ENCODE peak calls at places on chromosomes 6 and 20, in seven cellular contexts. M, J, Q, R, K, G and C are unnamed samples. For H3K36me3, the result is how much of the 10 kb centered on the place peaks cover.

GRCh38 chr6:136209496-136209895 is 40.6 kb downstream of the MTFR2 start:
- DNase-seq in M (no peak), J (no peak), Q (no peak), R (no peak), K (no peak), G (no peak), C (no peak)

GRCh38 chr20:8232332-8232731 is 100.3 kb downstream of the PLCB1 start:
- DNase-seq in M (no peak), J (no peak), Q (no peak), R (no peak), K (no peak), G (no peak), C (no peak)

GRCh38 chr6:51049983-51050877 is 231.6 kb downstream of the TFAP2B start:
- DNase-seq in M (no peak), J (no peak), Q (peak), R (no peak), K (no peak), G (no peak), C (no peak)

GRCh38 chr6:14499804-14500203 is 382.2 kb downstream of the CD83 start:
- DNase-seq in M (no peak), J (peak), Q (peak), R (no peak), K (no peak), G (no peak), C (no peak)

GRCh38 chr6:46320505-46320904 is 149.7 kb upstream of the ENPP5 start:
- DNase-seq in M (no peak), J (no peak), Q (no peak), R (no peak), K (no peak), G (no peak), C (no peak)

GRCh38 chr6:83199173-83199864 is 6.2 kb downstream of the RWDD2A start:
- DNase-seq in M (no peak), J (no peak), Q (no peak), R (no peak), K (no peak), G (no peak), C (no peak)

GRCh38 chr6:30263734-30264133 is 50.5 kb upstream of the TRIM26 start:
- DNase-seq in M (no peak), J (peak), Q (peak), R (no peak), K (no peak), G (no peak), C (no peak)

GRCh38 chr20:55252525-55252924 is 752.8 kb downstream of the CBLN4 start:
- DNase-seq in M (no peak), J (no peak), Q (no peak), R (no peak), K (no peak), G (no peak), C (no peak)

GRCh38 chr6:91020741-91021140 is 433.9 kb upstream of the MAP3K7 start:
- DNase-seq in M (no peak), J (no peak), Q (no peak), R (no peak), K (no peak), G (no peak), C (no peak)

GRCh38 chr6:15522427-15522826 is 140.4 kb downstream of the DTNBP1 start:
- DNase-seq in M (no peak), J (no peak), Q (no peak), R (no peak), K (no peak), G (no peak), C (no peak)

GRCh38 chr6:15522026-15522425 is 140.8 kb downstream of the DTNBP1 start:
- DNase-seq in M (no peak), J (no peak), Q (no peak), R (no peak), K (no peak), G (no peak), C (no peak)

GRCh38 chr6:15520616-15521203 is 142.1 kb downstream of the DTNBP1 start:
- DNase-seq in M (no peak), J (no peak), Q (no peak), R (no peak), K (no peak), G (no peak), C (no peak)

GRCh38 chr6:15522856-15523529 is 139.8 kb downstream of the DTNBP1 start:
- DNase-seq in M (no peak), J (no peak), Q (no peak), R (no peak), K (peak), G (no peak), C (no peak)

GRCh38 chr6:15521516-15521915 is 141.3 kb downstream of the DTNBP1 start:
- DNase-seq in M (no peak), J (no peak), Q (no peak), R (no peak), K (no peak), G (no peak), C (no peak)
- H3K36me3 ChIP-seq in M (under half), J (under half), Q (under half), R (under half), K (under half), G (under half), C (under half)

DNA sequence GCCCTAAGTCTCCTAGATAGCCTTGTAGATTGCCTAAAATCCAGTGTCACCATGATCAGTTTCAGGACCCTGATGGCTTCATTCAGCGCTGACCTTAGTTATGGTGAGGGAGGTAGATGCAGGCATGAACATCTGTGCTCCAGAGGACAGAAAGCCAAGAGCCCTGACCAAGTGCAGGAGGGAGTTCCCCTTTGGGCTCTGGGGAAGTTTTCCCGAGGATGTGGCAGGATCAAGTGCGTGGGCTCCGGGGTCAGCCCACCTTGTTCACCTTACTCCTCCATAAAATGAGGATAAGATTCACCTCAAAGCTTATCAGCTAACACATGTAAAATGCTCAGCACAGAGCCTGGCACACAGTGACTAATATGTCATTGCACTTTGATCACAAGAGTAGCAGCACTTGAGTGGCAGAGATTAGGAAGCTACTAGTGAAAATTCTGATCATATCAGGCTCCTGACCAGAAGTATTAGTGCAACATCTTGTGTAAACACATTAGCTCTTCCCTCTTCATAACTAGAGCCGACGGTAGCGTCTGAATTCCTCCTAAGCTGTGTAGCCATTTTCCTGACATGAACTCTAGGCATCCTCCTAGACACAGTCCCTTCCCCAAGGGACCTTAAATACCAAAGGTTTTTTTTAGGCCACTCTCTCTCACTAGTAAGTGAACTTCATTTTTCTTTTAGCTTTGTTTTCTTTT is 125.2 kb downstream of the SULF2 start:
- DNase-seq in M (no peak), J (no peak), Q (no peak), R (no peak), K (no peak), G (no peak), C (no peak)
- H3K36me3 ChIP-seq in M (under half), J (under half), Q (under half), R (under half), K (under half), G (half or more), C (under half)

GRCh38 chr20:41175727-41176330 is 38.5 kb downstream of the PLCG1 start:
- DNase-seq in M (no peak), J (no peak), Q (no peak), R (no peak), K (no peak), G (no peak), C (no peak)

GRCh38 chr20:41174782-41175181 is 37.4 kb downstream of the PLCG1 start:
- DNase-seq in M (no peak), J (no peak), Q (no peak), R (no peak), K (peak), G (no peak), C (no peak)

GRCh38 chr20:41173791-41174341 is 36.5 kb downstream of the PLCG1 start:
- DNase-seq in M (no peak), J (no peak), Q (no peak), R (peak), K (peak), G (no peak), C (no peak)

GRCh38 chr20:41174373-41174772 is 37.0 kb downstream of the PLCG1 start:
- DNase-seq in M (no peak), J (no peak), Q (no peak), R (no peak), K (no peak), G (no peak), C (no peak)

GRCh38 chr20:41175201-41175651 is 37.9 kb downstream of the PLCG1 start:
- DNase-seq in M (no peak), J (no peak), Q (no peak), R (no peak), K (peak), G (no peak), C (no peak)
- H3K36me3 ChIP-seq in M (under half), J (under half), Q (under half), R (under half), K (under half), G (half or more), C (under half)

GRCh38 chr6:11187301-11187700 is 45.2 kb downstream of the NEDD9 start:
- DNase-seq in M (no peak), J (no peak), Q (no peak), R (no peak), K (no peak), G (no peak), C (no peak)

GRCh38 chr6:11192167-11192566 is 40.3 kb downstream of the NEDD9 start:
- DNase-seq in M (no peak), J (no peak), Q (no peak), R (no peak), K (no peak), G (no peak), C (no peak)

GRCh38 chr6:11188161-11188915 is 44.1 kb downstream of the NEDD9 start:
- DNase-seq in M (no peak), J (peak), Q (no peak), R (no peak), K (no peak), G (no peak), C (no peak)

GRCh38 chr6:11190625-11191245 is 41.7 kb downstream of the NEDD9 start:
- DNase-seq in M (no peak), J (no peak), Q (no peak), R (no peak), K (no peak), G (no peak), C (no peak)

DNA sequence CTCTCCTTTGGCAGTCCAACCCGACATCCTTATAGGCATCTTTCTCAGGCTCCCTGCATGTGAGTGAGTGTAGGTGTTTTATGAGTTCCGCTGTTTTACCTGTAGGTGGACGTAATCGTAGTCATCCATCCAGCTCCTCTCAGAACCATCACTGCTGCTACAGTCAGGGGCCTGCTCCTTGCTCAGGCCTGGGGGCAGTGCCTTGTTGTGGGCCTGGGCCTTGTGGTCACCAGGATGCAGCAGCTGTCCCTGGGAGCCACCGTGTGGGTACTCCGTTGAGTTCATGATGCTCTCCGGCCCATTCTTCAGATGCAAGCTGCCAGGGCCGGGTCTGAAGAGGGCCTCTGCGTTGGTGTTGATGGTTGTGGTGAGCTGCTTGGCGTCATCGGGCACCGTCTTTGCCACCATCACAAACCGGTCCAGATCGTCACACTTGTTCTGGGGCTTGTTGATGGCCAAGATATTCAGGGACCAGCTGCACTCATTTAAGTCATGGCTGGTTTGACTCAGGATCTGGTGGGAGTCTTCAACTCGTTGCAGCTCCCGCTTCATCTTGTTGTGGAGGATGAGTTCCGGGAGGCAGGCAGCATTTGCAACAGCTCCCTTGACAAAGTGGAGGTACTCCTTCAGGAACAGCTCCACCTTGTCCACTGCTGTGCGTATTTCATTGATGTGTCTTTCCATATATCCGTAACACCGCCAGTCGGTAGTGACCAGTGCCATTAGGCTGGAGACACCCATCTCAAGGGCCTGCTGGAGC is 42.4 kb downstream of the NEDD9 start:
- DNase-seq in M (no peak), J (no peak), Q (no peak), R (no peak), K (no peak), G (no peak), C (no peak)
- H3K36me3 ChIP-seq in M (under half), J (under half), Q (under half), R (half or more), K (half or more), G (under half), C (half or more)

GRCh38 chr20:38892091-38892981 is 33.9 kb upstream of the FAM83D start:
- DNase-seq in M (no peak), J (no peak), Q (no peak), R (no peak), K (no peak), G (peak), C (no peak)

GRCh38 chr20:38895098-38895949 is 30.9 kb upstream of the FAM83D start:
- DNase-seq in M (no peak), J (no peak), Q (no peak), R (no peak), K (no peak), G (no peak), C (no peak)

GRCh38 chr20:38894091-38894847 is 31.9 kb upstream of the FAM83D start:
- DNase-seq in M (no peak), J (no peak), Q (no peak), R (no peak), K (no peak), G (no peak), C (no peak)

GRCh38 chr20:38893056-38893455 is 33.2 kb upstream of the FAM83D start:
- DNase-seq in M (no peak), J (no peak), Q (no peak), R (no peak), K (no peak), G (peak), C (no peak)

DNA sequence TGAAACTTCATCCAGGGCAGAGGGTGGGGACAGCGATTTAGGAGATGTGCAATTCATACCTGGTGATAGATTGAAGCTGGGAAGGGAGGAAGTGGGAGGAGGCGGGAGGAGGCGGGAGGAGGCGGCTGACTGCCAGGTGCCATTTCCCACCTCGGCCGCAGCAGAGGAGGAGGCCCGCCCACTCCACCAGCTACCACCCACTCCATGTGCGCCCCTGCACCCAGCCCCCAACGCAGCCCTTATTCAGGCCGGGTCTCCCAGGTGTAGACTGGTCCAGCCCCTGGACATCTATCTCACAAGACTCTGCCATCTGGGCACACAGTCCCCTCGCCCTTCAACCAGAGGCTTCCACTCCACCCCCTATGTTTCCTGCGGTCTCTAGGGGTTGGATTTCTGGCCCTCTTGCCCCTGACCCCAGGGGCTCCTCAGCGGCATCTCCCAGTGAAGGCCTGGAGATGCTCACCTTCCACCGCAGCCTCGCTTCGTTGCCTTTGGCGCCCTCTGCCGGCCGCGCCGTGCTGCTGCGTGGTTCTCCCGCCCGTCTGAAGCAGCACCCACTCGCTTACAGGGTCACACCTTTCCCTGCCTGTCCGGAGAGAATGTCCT is 32.6 kb upstream of the FAM83D start:
- DNase-seq in M (peak), J (peak), Q (peak), R (peak), K (peak), G (peak), C (no peak)
- H3K36me3 ChIP-seq in M (under half), J (under half), Q (under half), R (under half), K (under half), G (under half), C (under half)

GRCh38 chr6:15510121-15510520 is 152.7 kb downstream of the DTNBP1 start:
- DNase-seq in M (no peak), J (no peak), Q (no peak), R (peak), K (no peak), G (no peak), C (no peak)
- H3K36me3 ChIP-seq in M (under half), J (under half), Q (under half), R (under half), K (under half), G (under half), C (under half)

DNA sequence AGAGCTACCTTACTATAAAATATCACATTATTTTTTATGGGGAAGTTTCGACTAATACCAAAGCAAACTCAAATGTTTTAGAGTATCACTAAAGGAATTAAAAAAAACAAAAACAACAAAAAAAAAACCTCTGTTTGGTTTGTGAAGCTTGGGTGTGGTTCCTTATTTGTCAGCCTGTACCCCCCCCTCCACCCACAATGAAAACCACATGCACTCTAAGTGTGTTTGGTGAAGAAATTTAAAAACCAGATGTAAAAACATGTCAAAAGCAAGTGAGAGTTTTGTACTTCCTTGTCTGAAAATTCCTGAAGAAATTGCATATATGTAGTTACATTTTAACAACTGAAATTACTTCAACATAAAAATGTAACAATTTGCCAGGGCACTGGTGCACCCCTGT is 3.1 kb downstream of the STK38 start:
- DNase-seq in M (no peak), J (no peak), Q (no peak), R (no peak), K (no peak), G (no peak), C (no peak)
- H3K36me3 ChIP-seq in M (under half), J (under half), Q (under half), R (under half), K (under half), G (half or more), C (under half)

DNA sequence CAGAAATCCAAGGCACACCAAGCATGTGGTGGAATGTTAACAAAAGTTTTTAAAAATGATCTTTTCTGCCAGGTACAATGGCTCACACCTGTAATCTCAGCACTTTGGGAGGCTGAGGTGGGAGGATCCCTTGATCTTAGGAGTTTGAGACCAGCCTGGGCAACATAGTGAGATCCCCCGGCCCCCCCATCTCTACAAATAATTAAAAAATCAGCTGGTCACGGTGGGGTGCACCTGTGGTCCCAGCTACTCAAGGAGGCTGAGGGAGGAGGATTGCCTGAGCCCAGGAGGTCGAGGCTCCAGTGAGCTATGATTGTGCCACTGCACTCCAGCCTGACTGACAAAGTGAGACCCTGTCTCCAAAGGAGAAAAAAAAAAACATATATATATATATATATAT is 8.0 kb downstream of the RIPK1 start:
- DNase-seq in M (no peak), J (no peak), Q (no peak), R (no peak), K (no peak), G (no peak), C (no peak)
- H3K36me3 ChIP-seq in M (under half), J (under half), Q (under half), R (under half), K (under half), G (under half), C (under half)

DNA sequence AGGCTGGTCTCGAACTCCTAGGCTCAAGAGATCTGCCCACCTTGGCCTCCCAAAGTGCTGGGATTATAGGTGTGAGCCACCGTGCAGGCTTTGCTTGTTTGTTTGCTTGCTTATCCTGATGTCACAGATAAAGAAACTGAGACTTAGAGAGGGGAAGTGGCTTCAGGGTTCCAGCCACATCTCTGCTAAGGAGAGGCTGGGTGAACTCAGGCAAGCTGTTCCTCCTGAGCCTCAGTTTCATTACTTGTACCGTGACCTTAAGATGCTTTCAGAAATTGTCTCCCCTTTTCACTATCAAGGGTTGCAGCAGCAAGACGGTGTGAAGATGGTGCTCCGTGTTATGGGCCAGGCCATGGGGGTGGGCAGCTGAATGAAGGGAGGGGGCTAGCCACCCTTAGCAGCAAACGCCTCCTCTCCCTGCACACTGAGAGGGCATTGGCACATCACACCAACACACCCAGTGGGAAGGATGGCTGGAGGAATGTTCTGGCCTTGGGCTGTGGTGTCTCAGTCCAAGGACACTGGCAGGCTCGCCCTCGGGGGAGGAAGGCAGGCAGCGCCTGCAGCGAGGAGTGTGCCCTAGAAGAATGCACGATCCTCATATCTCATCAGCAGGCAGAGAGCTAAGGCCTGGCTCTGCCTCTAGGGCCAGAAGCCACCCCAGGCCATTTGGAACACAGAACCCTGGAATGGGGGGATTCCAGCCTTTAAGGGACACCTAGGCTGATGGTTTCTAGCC is 48.2 kb upstream of the TLDC2 start:
- DNase-seq in M (no peak), J (no peak), Q (no peak), R (no peak), K (no peak), G (no peak), C (no peak)
- H3K36me3 ChIP-seq in M (under half), J (under half), Q (under half), R (under half), K (under half), G (under half), C (under half)

GRCh38 chr6:119184008-119184665 is 105.7 kb upstream of the FAM184A start:
- DNase-seq in M (no peak), J (no peak), Q (no peak), R (no peak), K (no peak), G (no peak), C (no peak)
- H3K36me3 ChIP-seq in M (half or more), J (under half), Q (under half), R (under half), K (under half), G (half or more), C (under half)